ENCODE peak calls at places on chromosomes 4 and X, in eight cellular contexts. One of them, this sample, is unnamed.

GRCh38 chrX:103400931-103401330 is 24.6 kb downstream of the BEX3 start:
- DNase-seq in brain microvascular endothelial cell: no peak
- DNase-seq in activated T-cell treated with anti-CD3 and anti-CD28 coated beads, Interleukin-2, amount 50 U/mL, for 48 hours: no peak
- DNase-seq in foreskin keratinocyte: no peak
- DNase-seq in SW480: no peak
- DNase-seq in NCI-H748 treated with DMSO at 0.1 percent for 48 hours: no peak
- DNase-seq in substantia nigra: no peak
- DNase-seq in fibroblast of lung: no peak
- DNase-seq in this sample: no peak

GRCh38 chr4:126526335-126526734 is 1106.4 kb upstream of the INTU start:
- DNase-seq in fibroblast of lung: no peak
- DNase-seq in brain microvascular endothelial cell: no peak
- DNase-seq in NCI-H748 treated with DMSO at 0.1 percent for 48 hours: no peak
- DNase-seq in substantia nigra: no peak
- DNase-seq in activated T-cell treated with anti-CD3 and anti-CD28 coated beads, Interleukin-2, amount 50 U/mL, for 48 hours: no peak
- DNase-seq in foreskin keratinocyte: peak
- DNase-seq in SW480: no peak
- DNase-seq in this sample: no peak

GRCh38 chr4:152968806-152969394 is 32.8 kb downstream of the FHDC1 start:
- DNase-seq in foreskin keratinocyte: peak
- DNase-seq in fibroblast of lung: peak
- DNase-seq in substantia nigra: no peak
- DNase-seq in activated T-cell treated with anti-CD3 and anti-CD28 coated beads, Interleukin-2, amount 50 U/mL, for 48 hours: no peak
- DNase-seq in SW480: no peak
- DNase-seq in NCI-H748 treated with DMSO at 0.1 percent for 48 hours: no peak
- DNase-seq in brain microvascular endothelial cell: no peak
- DNase-seq in this sample: peak

GRCh38 chrX:13498220-13498619 is 71.2 kb upstream of the EGFL6 start:
- DNase-seq in brain microvascular endothelial cell: no peak
- DNase-seq in substantia nigra: no peak
- DNase-seq in fibroblast of lung: no peak
- DNase-seq in SW480: no peak
- DNase-seq in activated T-cell treated with anti-CD3 and anti-CD28 coated beads, Interleukin-2, amount 50 U/mL, for 48 hours: no peak
- DNase-seq in NCI-H748 treated with DMSO at 0.1 percent for 48 hours: no peak
- DNase-seq in foreskin keratinocyte: no peak
- DNase-seq in this sample: no peak

GRCh38 chrX:18896680-18897544 is 87.0 kb downstream of the PHKA2 start:
- DNase-seq in brain microvascular endothelial cell: no peak
- DNase-seq in SW480: no peak
- DNase-seq in fibroblast of lung: no peak
- DNase-seq in activated T-cell treated with anti-CD3 and anti-CD28 coated beads, Interleukin-2, amount 50 U/mL, for 48 hours: no peak
- DNase-seq in NCI-H748 treated with DMSO at 0.1 percent for 48 hours: no peak
- DNase-seq in foreskin keratinocyte: no peak
- DNase-seq in substantia nigra: no peak
- DNase-seq in this sample: no peak

GRCh38 chr4:14384824-14385223 is 617.5 kb upstream of the CPEB2 start:
- DNase-seq in substantia nigra: no peak
- DNase-seq in foreskin keratinocyte: no peak
- DNase-seq in SW480: no peak
- DNase-seq in fibroblast of lung: no peak
- DNase-seq in NCI-H748 treated with DMSO at 0.1 percent for 48 hours: no peak
- DNase-seq in activated T-cell treated with anti-CD3 and anti-CD28 coated beads, Interleukin-2, amount 50 U/mL, for 48 hours: no peak
- DNase-seq in brain microvascular endothelial cell: no peak
- DNase-seq in this sample: no peak

GRCh38 chr4:30605616-30606015 is 114.6 kb upstream of the PCDH7 start:
- DNase-seq in NCI-H748 treated with DMSO at 0.1 percent for 48 hours: no peak
- DNase-seq in activated T-cell treated with anti-CD3 and anti-CD28 coated beads, Interleukin-2, amount 50 U/mL, for 48 hours: no peak
- DNase-seq in foreskin keratinocyte: no peak
- DNase-seq in fibroblast of lung: peak
- DNase-seq in substantia nigra: no peak
- DNase-seq in SW480: peak
- DNase-seq in brain microvascular endothelial cell: no peak
- DNase-seq in this sample: no peak

GRCh38 chr4:151401739-151402138 is 7.2 kb upstream of the FHIP1A start:
- DNase-seq in activated T-cell treated with anti-CD3 and anti-CD28 coated beads, Interleukin-2, amount 50 U/mL, for 48 hours: no peak
- DNase-seq in substantia nigra: no peak
- DNase-seq in NCI-H748 treated with DMSO at 0.1 percent for 48 hours: no peak
- DNase-seq in fibroblast of lung: no peak
- DNase-seq in SW480: no peak
- DNase-seq in brain microvascular endothelial cell: no peak
- DNase-seq in foreskin keratinocyte: no peak
- DNase-seq in this sample: no peak

GRCh38 chr4:133146574-133147198 is 2.4 kb upstream of the PCDH10 start:
- DNase-seq in foreskin keratinocyte: peak
- DNase-seq in substantia nigra: peak
- DNase-seq in brain microvascular endothelial cell: peak
- DNase-seq in SW480: no peak
- DNase-seq in NCI-H748 treated with DMSO at 0.1 percent for 48 hours: peak
- DNase-seq in activated T-cell treated with anti-CD3 and anti-CD28 coated beads, Interleukin-2, amount 50 U/mL, for 48 hours: peak
- DNase-seq in fibroblast of lung: peak
- DNase-seq in this sample: no peak

GRCh38 chrX:27679281-27679680 is 89.1 kb downstream of the DCAF8L2 start:
- DNase-seq in foreskin keratinocyte: peak
- DNase-seq in NCI-H748 treated with DMSO at 0.1 percent for 48 hours: no peak
- DNase-seq in activated T-cell treated with anti-CD3 and anti-CD28 coated beads, Interleukin-2, amount 50 U/mL, for 48 hours: no peak
- DNase-seq in SW480: no peak
- DNase-seq in substantia nigra: no peak
- DNase-seq in brain microvascular endothelial cell: peak
- DNase-seq in fibroblast of lung: peak
- DNase-seq in this sample: no peak

GRCh38 chr4:147786031-147786430 is 54.1 kb downstream of the ARHGAP10 start:
- DNase-seq in NCI-H748 treated with DMSO at 0.1 percent for 48 hours: no peak
- DNase-seq in brain microvascular endothelial cell: no peak
- DNase-seq in fibroblast of lung: no peak
- DNase-seq in foreskin keratinocyte: no peak
- DNase-seq in substantia nigra: no peak
- DNase-seq in activated T-cell treated with anti-CD3 and anti-CD28 coated beads, Interleukin-2, amount 50 U/mL, for 48 hours: no peak
- DNase-seq in SW480: no peak
- DNase-seq in this sample: no peak

GRCh38 chrX:153400146-153401132 is 711 bp downstream of the PNMA6E start:
- DNase-seq in activated T-cell treated with anti-CD3 and anti-CD28 coated beads, Interleukin-2, amount 50 U/mL, for 48 hours: peak
- DNase-seq in fibroblast of lung: no peak
- DNase-seq in NCI-H748 treated with DMSO at 0.1 percent for 48 hours: no peak
- DNase-seq in SW480: peak
- DNase-seq in foreskin keratinocyte: peak
- DNase-seq in substantia nigra: no peak
- DNase-seq in brain microvascular endothelial cell: no peak
- DNase-seq in this sample: peak

GRCh38 chr4:182142146-182143085 is 100.8 kb upstream of the TENM3 start:
- DNase-seq in fibroblast of lung: peak
- DNase-seq in NCI-H748 treated with DMSO at 0.1 percent for 48 hours: peak
- DNase-seq in SW480: no peak
- DNase-seq in activated T-cell treated with anti-CD3 and anti-CD28 coated beads, Interleukin-2, amount 50 U/mL, for 48 hours: peak
- DNase-seq in foreskin keratinocyte: peak
- DNase-seq in brain microvascular endothelial cell: no peak
- DNase-seq in substantia nigra: no peak
- DNase-seq in this sample: peak

GRCh38 chr4:152983774-152984411 is 47.8 kb downstream of the FHDC1 start:
- DNase-seq in foreskin keratinocyte: peak
- DNase-seq in substantia nigra: peak
- DNase-seq in NCI-H748 treated with DMSO at 0.1 percent for 48 hours: no peak
- DNase-seq in activated T-cell treated with anti-CD3 and anti-CD28 coated beads, Interleukin-2, amount 50 U/mL, for 48 hours: no peak
- DNase-seq in SW480: no peak
- DNase-seq in brain microvascular endothelial cell: peak
- DNase-seq in fibroblast of lung: peak
- DNase-seq in this sample: peak

GRCh38 chrX:135688137-135688536 is 25.3 kb upstream of the CT45A1 start:
- DNase-seq in fibroblast of lung: no peak
- DNase-seq in brain microvascular endothelial cell: no peak
- DNase-seq in foreskin keratinocyte: no peak
- DNase-seq in activated T-cell treated with anti-CD3 and anti-CD28 coated beads, Interleukin-2, amount 50 U/mL, for 48 hours: peak
- DNase-seq in NCI-H748 treated with DMSO at 0.1 percent for 48 hours: no peak
- DNase-seq in substantia nigra: no peak
- DNase-seq in SW480: no peak
- DNase-seq in this sample: no peak

GRCh38 chr4:108762559-108763225 is at the start of gene ETNPPL:
- DNase-seq in SW480: peak
- DNase-seq in foreskin keratinocyte: no peak
- DNase-seq in brain microvascular endothelial cell: no peak
- DNase-seq in activated T-cell treated with anti-CD3 and anti-CD28 coated beads, Interleukin-2, amount 50 U/mL, for 48 hours: peak
- DNase-seq in fibroblast of lung: peak
- DNase-seq in NCI-H748 treated with DMSO at 0.1 percent for 48 hours: peak
- DNase-seq in substantia nigra: peak
- DNase-seq in this sample: no peak

GRCh38 chrX:9885150-9885549 is 82.0 kb upstream of the CLDN34 start:
- DNase-seq in brain microvascular endothelial cell: peak
- DNase-seq in SW480: peak
- DNase-seq in foreskin keratinocyte: no peak
- DNase-seq in activated T-cell treated with anti-CD3 and anti-CD28 coated beads, Interleukin-2, amount 50 U/mL, for 48 hours: peak
- DNase-seq in substantia nigra: peak
- DNase-seq in NCI-H748 treated with DMSO at 0.1 percent for 48 hours: peak
- DNase-seq in fibroblast of lung: peak
- DNase-seq in this sample: peak